ENCODE peak calls at places on chromosomes 7 and 10, in eight cellular contexts. F, T, P, N, Z, A, Y and E are unnamed samples.
A peak's percentile ranks its signal among the peaks of the same experiment; 100 is the strongest.

GRCh38 chr7:151251926-151252835 is 3.7 kb upstream of the SMARCD3 start:
- DNase-seq in N (no peak), P (no peak), Z (peak; percentile 79), T (no peak), Y (peak; percentile 85), A (peak; percentile 77), F (peak; percentile 79), E (peak; percentile 45)

GRCh38 chr10:124722812-124723783 is 21.1 kb downstream of the FAM53B start:
- DNase-seq in F (no peak), Z (no peak), N (no peak), T (no peak), P (no peak), A (no peak), Y (no peak), E (no peak)

GRCh38 chr7:105353752-105354328 is 34.9 kb downstream of the SRPK2 start:
- DNase-seq in A (no peak), N (no peak), Y (no peak), Z (no peak), P (no peak), T (no peak), F (no peak), E (no peak)

GRCh38 chr10:126867567-126868365 is 37.5 kb upstream of the DOCK1 start:
- DNase-seq in Z (no peak), T (no peak), F (no peak), P (no peak), N (no peak), Y (no peak), A (no peak), E (no peak)

GRCh38 chr7:116560021-116560970 is 35.5 kb downstream of the CAV1 start:
- DNase-seq in P (no peak), A (peak; percentile 50), Z (no peak), Y (peak; percentile 58), N (no peak), T (no peak), F (no peak), E (no peak)

GRCh38 chr10:5960070-5960972 is 17.0 kb downstream of the IL15RA start:
- DNase-seq in N (no peak), A (no peak), P (no peak), Y (no peak), F (no peak), Z (peak; percentile 54), T (no peak), E (no peak)

GRCh38 chr10:106980711-106981460 is 183.6 kb downstream of the SORCS1 start:
- DNase-seq in P (no peak), Z (no peak), Y (no peak), F (no peak), A (no peak), T (no peak), N (no peak), E (no peak)

GRCh38 chr10:127612-128432 is 7.4 kb upstream of the ZMYND11 start:
- DNase-seq in P (no peak), T (no peak), F (no peak), Z (no peak), N (no peak), A (no peak), Y (no peak), E (no peak)

GRCh38 chr7:107890493-107890961 is 456 bp upstream of the DLD start:
- DNase-seq in T (no peak), Z (no peak), N (no peak), Y (no peak), A (no peak), F (peak; percentile 11), P (no peak), E (no peak)

GRCh38 chr10:80275135-80275498 is 14.3 kb downstream of the MAT1A start:
- DNase-seq in P (no peak), T (no peak), F (no peak), N (no peak), Z (peak; percentile 44), Y (no peak), A (no peak), E (no peak)

GRCh38 chr10:12414278-12414988 is 65.1 kb downstream of the CAMK1D start:
- DNase-seq in N (no peak), F (no peak), T (no peak), P (no peak), Y (no peak), A (no peak), Z (no peak), E (no peak)